ENCODE peak calls at places on chromosome 2, in nine cellular contexts. J, Z, D, P, E, X, C, N and U are unnamed samples.

GRCh38 chr2:18792684-18793083 is 203.3 kb upstream of the NT5C1B start:
- DNase-seq in P (no peak), J (no peak), Z (no peak), X (no peak), C (no peak), E (no peak), N (no peak), D (no peak), U (no peak)

GRCh38 chr2:59413751-59414570 is 1139.5 kb downstream of the BCL11A start:
- DNase-seq in D (no peak), E (no peak), X (no peak), P (no peak), J (no peak), Z (no peak), C (no peak), N (no peak), U (no peak)

GRCh38 chr2:165897741-165898140 is 55.8 kb downstream of the TTC21B start:
- DNase-seq in D (peak), P (no peak), Z (no peak), J (no peak), E (no peak), N (no peak), C (no peak), X (no peak), U (no peak)

GRCh38 chr2:64731306-64731654 is 77.6 kb upstream of the SERTAD2 start:
- DNase-seq in D (no peak), E (no peak), X (no peak), C (no peak), N (no peak), J (no peak), P (no peak), Z (no peak), U (no peak)

GRCh38 chr2:205646680-205647079 is 35.6 kb upstream of the NRP2 start:
- DNase-seq in C (peak), J (no peak), P (no peak), D (no peak), X (no peak), Z (no peak), E (no peak), N (no peak), U (no peak)

GRCh38 chr2:104033399-104033798 is 820.5 kb upstream of the POU3F3 start:
- DNase-seq in Z (no peak), C (no peak), X (no peak), E (no peak), P (no peak), D (no peak), N (no peak), J (peak), U (no peak)

GRCh38 chr2:203532957-203533695 is 2.0 kb downstream of the RAPH1 start:
- DNase-seq in D (no peak), E (peak), N (no peak), Z (no peak), C (no peak), X (peak), P (no peak), J (peak), U (no peak)

GRCh38 chr2:121866789-121867188 is 111.3 kb downstream of the TSN start:
- DNase-seq in N (no peak), E (no peak), J (no peak), Z (no peak), P (no peak), D (no peak), C (no peak), X (no peak), U (no peak)

GRCh38 chr2:196538646-196539045 is 100.9 kb upstream of the CCDC150 start:
- DNase-seq in X (no peak), P (no peak), Z (no peak), D (no peak), J (no peak), C (no peak), N (no peak), E (no peak), U (no peak)

GRCh38 chr2:29010946-29011649 is 30.0 kb downstream of the TOGARAM2 start:
- DNase-seq in N (no peak), X (peak), E (peak), C (no peak), P (no peak), D (no peak), J (no peak), Z (peak), U (no peak)

GRCh38 chr2:185279999-185280398 is 458.6 kb upstream of the FSIP2 start:
- DNase-seq in X (peak), C (no peak), D (no peak), Z (no peak), J (peak), E (no peak), N (no peak), P (no peak), U (no peak)